ENCODE peak calls at places on chromosomes 4 and X, in four cellular contexts. X is kidney epithelial cell, N is anterior cingulate cortex, P is stomach. H is an unnamed sample.

GRCh38 chr4:163269874-163270273 is 62.5 kb downstream of the NPY1R start:
- DNase-seq in X (no peak), N (no peak), P (no peak), H (no peak)

GRCh38 chr4:19583827-19584569 is 667.7 kb upstream of the SLIT2 start:
- DNase-seq in P (no peak), N (no peak), X (no peak), H (no peak)

GRCh38 chrX:100609591-100609990 is 24.9 kb downstream of the TNMD start:
- DNase-seq in N (no peak), X (no peak), P (no peak), H (no peak)

GRCh38 chr4:26985836-26986235 is 125.2 kb downstream of the STIM2 start:
- DNase-seq in X (no peak), P (no peak), N (no peak), H (no peak)

GRCh38 chr4:3498901-3499510 is 33.2 kb downstream of the LRPAP1 start:
- DNase-seq in X (no peak), P (no peak), N (no peak), H (no peak)

GRCh38 chrX:10296581-10296980 is 139.8 kb downstream of the CLCN4 start:
- DNase-seq in N (no peak), X (no peak), P (no peak), H (no peak)

GRCh38 chr4:88659061-88659889 is 38.4 kb downstream of the NAP1L5 start:
- DNase-seq in X (peak; percentile 45), N (no peak), P (peak; percentile 64), H (no peak)

GRCh38 chr4:2745981-2746806 is 9.9 kb downstream of the TNIP2 start:
- DNase-seq in N (no peak), X (peak; percentile 55), P (peak; percentile 44), H (no peak)

GRCh38 chr4:89298788-89299152 is 8.8 kb downstream of the GPRIN3 start:
- DNase-seq in X (no peak), P (no peak), N (no peak), H (no peak)

GRCh38 chr4:5940470-5941203 is 47.8 kb upstream of the CRMP1 start:
- DNase-seq in P (no peak), N (no peak), X (no peak), H (no peak)

GRCh38 chrX:17242470-17242869 is 132.5 kb upstream of the NHS start:
- DNase-seq in X (peak; percentile 1), N (no peak), P (peak; percentile 49), H (no peak)

GRCh38 chr4:48575964-48576363 is 85.9 kb downstream of the ZAR1 start:
- DNase-seq in P (no peak), N (no peak), X (no peak), H (no peak)

GRCh38 chr4:77734928-77735327 is 84.2 kb downstream of the CNOT6L start:
- DNase-seq in X (peak; percentile 70), N (no peak), P (no peak), H (no peak)

GRCh38 chr4:40506066-40506465 is 123.6 kb downstream of the RBM47 start:
- DNase-seq in N (no peak), P (no peak), X (no peak), H (no peak)

GRCh38 chrX:118974908-118975671 is 672 bp downstream of the LONRF3 start:
- DNase-seq in X (no peak), P (peak; percentile 68), N (no peak), H (peak; percentile 77)

GRCh38 chrX:1264556-1264955 is 4.1 kb upstream of the CSF2RA start:
- DNase-seq in N (no peak), X (no peak), P (no peak), H (no peak)

GRCh38 chrX:102746134-102746584 is 25.6 kb downstream of the GPRASP3 start:
- DNase-seq in N (no peak), P (peak; percentile 34), X (no peak), H (peak; percentile 54)

GRCh38 chrX:44785652-44786051 is 58.2 kb upstream of the DUSP21 start:
- DNase-seq in N (no peak), X (peak; percentile 21), P (no peak), H (no peak)

GRCh38 chr4:94455081-94455480 is 3.3 kb downstream of the PDLIM5 start:
- DNase-seq in P (peak; percentile 71), X (no peak), N (no peak), H (peak; percentile 80)

GRCh38 chr4:116387942-116388474 is 697.4 kb downstream of the TRAM1L1 start:
- DNase-seq in N (no peak), P (no peak), X (no peak), H (no peak)

GRCh38 chr4:159698336-159698735 is 595.5 kb downstream of the RAPGEF2 start:
- DNase-seq in P (no peak), X (no peak), N (no peak), H (no peak)

GRCh38 chrX:69374569-69374968 is 129.6 kb upstream of the NALF2 start:
- DNase-seq in N (no peak), P (no peak), X (no peak), H (no peak)

GRCh38 chr4:66872696-66873095 is 672.6 kb downstream of the CENPC start:
- DNase-seq in N (no peak), X (no peak), P (no peak), H (no peak)

GRCh38 chrX:95318882-95319281 is 1365.8 kb upstream of the DIAPH2 start:
- DNase-seq in X (no peak), P (no peak), N (no peak), H (no peak)

H was measured in mucosa of descending colon.